ENCODE peak calls at places on chromosome 6, in seven cellular contexts. Y is activated naive CD4-positive, alpha-beta T cell treated with anti-CD3 and anti-CD28 coated beads, Interleukin-2, amount 10 ng/mL, durations not matched to agents 7 days and 5 days; I is transverse colon; P is fibroblast of mammary gland; G is choroid plexus epithelial cell; R is NCI-H460; M is NCI-H345. O is an unnamed sample.
A peak's percentile ranks its signal among the peaks of the same experiment; 100 is the strongest.

GRCh38 chr6:34132082-34132357 is 13.9 kb downstream of the GRM4 start:
- DNase-seq in I (no peak), P (no peak), M (no peak), G (no peak), Y (no peak), R (no peak), O (no peak)

GRCh38 chr6:129575378-129576118 is 134.4 kb downstream of the ARHGAP18 start:
- DNase-seq in M (no peak), G (peak; percentile 82), I (no peak), Y (no peak), R (peak; percentile 39), P (peak; percentile 74), O (peak; percentile 4)

GRCh38 chr6:37648465-37649330 is 49.0 kb downstream of the MDGA1 start:
- DNase-seq in G (no peak), P (no peak), Y (peak; percentile 68), I (no peak), M (no peak), R (no peak), O (no peak)

GRCh38 chr6:89797317-89797716 is 22.3 kb downstream of the MDN1 start:
- DNase-seq in I (no peak), R (no peak), P (peak; percentile 85), M (no peak), G (peak; percentile 98), Y (no peak), O (no peak)

GRCh38 chr6:82484001-82484400 is 120.4 kb downstream of the TPBG start:
- DNase-seq in M (peak; percentile 20), R (no peak), I (no peak), Y (no peak), P (no peak), G (no peak), O (no peak)

GRCh38 chr6:133435065-133435728 is 194.0 kb downstream of the EYA4 start:
- DNase-seq in M (no peak), G (no peak), Y (no peak), I (no peak), R (no peak), P (no peak), O (no peak)

GRCh38 chr6:3623451-3624267 is 127.9 kb downstream of the PXDC1 start:
- DNase-seq in I (no peak), Y (no peak), M (no peak), G (no peak), R (no peak), P (no peak), O (no peak)

GRCh38 chr6:124319410-124319809 is 515.7 kb downstream of the NKAIN2 start:
- DNase-seq in I (no peak), P (no peak), G (no peak), M (no peak), R (no peak), Y (no peak), O (peak; percentile 51)

GRCh38 chr6:7219310-7219709 is 93.7 kb downstream of the SSR1 start:
- DNase-seq in M (no peak), I (peak; percentile 47), Y (no peak), P (peak; percentile 74), G (peak; percentile 40), R (no peak), O (no peak)

GRCh38 chr6:169619650-169620049 is 82.2 kb downstream of the WDR27 start:
- DNase-seq in R (no peak), G (no peak), I (no peak), Y (no peak), M (peak; percentile 13), P (peak; percentile 67), O (no peak)